ENCODE peak calls at places on chromosome 13, in five cellular contexts. A, H, P, F and Z are unnamed samples. For H3K9me3, the result is how much of the 10 kb centered on the place peaks cover.

GRCh38 chr13:33312150-33312908 is 26.8 kb upstream of the STARD13 start:
- DNase-seq in A (no peak), H (no peak), P (no peak), F (no peak), Z (no peak)

GRCh38 chr13:27665333-27665732 is 43.6 kb downstream of the POLR1D start:
- DNase-seq in A (no peak), H (no peak), P (no peak), F (no peak), Z (no peak)

GRCh38 chr13:98353750-98354149 is 176.7 kb upstream of the RNF113B start:
- DNase-seq in A (no peak), H (no peak), P (no peak), F (no peak), Z (no peak)

GRCh38 chr13:113919761-113920160 is 54.1 kb downstream of the C13orf46 start:
- DNase-seq in A (peak), H (no peak), P (no peak), F (no peak), Z (no peak)

GRCh38 chr13:108508263-108508662 is 121.1 kb upstream of the MYO16 start:
- DNase-seq in A (no peak), H (peak), P (no peak), F (no peak), Z (no peak)

GRCh38 chr13:97068146-97068545 is 73.9 kb upstream of the OXGR1 start:
- DNase-seq in A (no peak), H (no peak), P (no peak), F (no peak), Z (no peak)

GRCh38 chr13:109782066-109782822 is 4.1 kb downstream of the IRS2 start:
- DNase-seq in A (no peak), H (no peak), P (no peak), F (peak), Z (no peak)

GRCh38 chr13:63156816-63157215 is 1741.2 kb upstream of the PCDH20 start:
- DNase-seq in A (no peak), H (no peak), P (no peak), F (no peak), Z (no peak)

GRCh38 chr13:113904411-113904810 is 40.5 kb upstream of the GAS6 start:
- DNase-seq in A (peak), H (peak), P (peak), F (no peak), Z (no peak)

GRCh38 chr13:90416519-90416918 is 931.0 kb upstream of the MIR17HG start:
- DNase-seq in A (no peak), H (no peak), P (no peak), F (no peak), Z (no peak)

GRCh38 chr13:40031031-40031430 is 375.6 kb downstream of the COG6 start:
- DNase-seq in A (no peak), H (no peak), P (no peak), F (no peak), Z (no peak)

GRCh38 chr13:41334810-41335209 is 23.7 kb downstream of the NAA16 start:
- DNase-seq in A (no peak), H (no peak), P (no peak), F (no peak), Z (no peak)

GRCh38 chr13:29756506-29756905 is 93.9 kb downstream of the UBL3 start:
- DNase-seq in A (no peak), H (no peak), P (no peak), F (no peak), Z (no peak)

GRCh38 chr13:75149781-75150180 is 332.2 kb downstream of the TBC1D4 start:
- DNase-seq in A (no peak), H (no peak), P (no peak), F (no peak), Z (no peak)

GRCh38 chr13:113787694-113788093 is 28.7 kb downstream of the TMEM255B start:
- DNase-seq in A (no peak), H (no peak), P (no peak), F (no peak), Z (no peak)

GRCh38 chr13:100573121-100573520 is 15.5 kb downstream of the GGACT start:
- DNase-seq in A (peak), H (peak), P (peak), F (no peak), Z (peak)

GRCh38 chr13:114023716-114024602 is 50.1 kb upstream of the C13orf46 start:
- DNase-seq in A (no peak), H (no peak), P (no peak), F (no peak), Z (no peak)

GRCh38 chr13:77810430-77810829 is 108.2 kb downstream of the EDNRB start:
- DNase-seq in A (no peak), H (peak), P (no peak), F (no peak), Z (no peak)

GRCh38 chr13:93298741-93299140 is 72.1 kb downstream of the GPC6 start:
- DNase-seq in A (no peak), H (no peak), P (no peak), F (no peak), Z (no peak)

GRCh38 chr13:65943024-65943423 is 1287.1 kb downstream of the PCDH9 start:
- DNase-seq in A (no peak), H (no peak), P (no peak), F (no peak), Z (no peak)

GRCh38 chr13:100176781-100177389 is 88.0 kb downstream of the PCCA start:
- DNase-seq in A (no peak), H (no peak), P (no peak), F (no peak), Z (no peak)

GRCh38 chr13:83563499-83563898 is 318.8 kb downstream of the SLITRK1 start:
- DNase-seq in A (no peak), H (no peak), P (no peak), F (no peak), Z (no peak)

GRCh38 chr13:27381601-27382000 is 42.8 kb upstream of the GTF3A start:
- DNase-seq in A (no peak), H (no peak), P (no peak), F (no peak), Z (no peak)

GRCh38 chr13:30119476-30119875 is 187.9 kb downstream of the KATNAL1 start:
- DNase-seq in A (no peak), H (no peak), P (peak), F (no peak), Z (no peak)

GRCh38 chr13:73835138-73835721 is 299.0 kb downstream of the KLF12 start:
- DNase-seq in A (no peak), H (peak), P (no peak), F (no peak), Z (no peak)

GRCh38 chr13:103497404-103497803 is 431.2 kb upstream of the SLC10A2 start:
- DNase-seq in A (no peak), H (no peak), P (no peak), F (no peak), Z (no peak)

GRCh38 chr13:93767231-93767916 is 540.8 kb downstream of the GPC6 start:
- DNase-seq in A (no peak), H (no peak), P (no peak), F (no peak), Z (no peak)

GRCh38 chr13:20475927-20476691 is 49.5 kb downstream of the CRYL1 start:
- DNase-seq in A (peak), H (no peak), P (peak), F (no peak), Z (peak)

GRCh38 chr13:59890064-59890463 is 273.7 kb downstream of the DIAPH3 start:
- DNase-seq in A (no peak), H (no peak), P (no peak), F (no peak), Z (no peak)

GRCh38 chr13:113602291-113602970 is 17.9 kb downstream of the TFDP1 start:
- DNase-seq in A (no peak), H (no peak), P (no peak), F (no peak), Z (no peak)

GRCh38 chr13:40613192-40613818 is 53.1 kb downstream of the FOXO1 start:
- DNase-seq in A (peak), H (no peak), P (peak), F (no peak), Z (peak)

GRCh38 chr13:50645092-50645491 is 198.4 kb downstream of the DLEU7 start:
- DNase-seq in A (no peak), H (no peak), P (no peak), F (no peak), Z (no peak)

GRCh38 chr13:50829226-50829625 is 14.3 kb downstream of the DLEU7 start:
- DNase-seq in A (no peak), H (no peak), P (no peak), F (no peak), Z (no peak)

GRCh38 chr13:40102854-40103253 is 447.4 kb downstream of the COG6 start:
- DNase-seq in A (no peak), H (peak), P (no peak), F (peak), Z (no peak)

GRCh38 chr13:76481738-76482137 is 404.5 kb downstream of the KCTD12 start:
- DNase-seq in A (no peak), H (no peak), P (no peak), F (no peak), Z (no peak)

GRCh38 chr13:27082325-27082724 is 89.3 kb downstream of the USP12 start:
- DNase-seq in A (no peak), H (no peak), P (no peak), F (no peak), Z (no peak)

GRCh38 chr13:103031332-103031873 is 34.8 kb downstream of the SLC10A2 start:
- DNase-seq in A (no peak), H (no peak), P (no peak), F (no peak), Z (no peak)

GRCh38 chr13:52695856-52696255 is 43.2 kb downstream of the SUGT1 start:
- DNase-seq in A (no peak), H (no peak), P (no peak), F (no peak), Z (no peak)

GRCh38 chr13:23979361-23980159 is 82.3 kb upstream of the C1QTNF9B start:
- DNase-seq in A (peak), H (peak), P (peak), F (peak), Z (no peak)

GRCh38 chr13:98447881-98448641 is 128.8 kb downstream of the STK24 start:
- DNase-seq in A (no peak), H (peak), P (no peak), F (no peak), Z (no peak)

DNA sequence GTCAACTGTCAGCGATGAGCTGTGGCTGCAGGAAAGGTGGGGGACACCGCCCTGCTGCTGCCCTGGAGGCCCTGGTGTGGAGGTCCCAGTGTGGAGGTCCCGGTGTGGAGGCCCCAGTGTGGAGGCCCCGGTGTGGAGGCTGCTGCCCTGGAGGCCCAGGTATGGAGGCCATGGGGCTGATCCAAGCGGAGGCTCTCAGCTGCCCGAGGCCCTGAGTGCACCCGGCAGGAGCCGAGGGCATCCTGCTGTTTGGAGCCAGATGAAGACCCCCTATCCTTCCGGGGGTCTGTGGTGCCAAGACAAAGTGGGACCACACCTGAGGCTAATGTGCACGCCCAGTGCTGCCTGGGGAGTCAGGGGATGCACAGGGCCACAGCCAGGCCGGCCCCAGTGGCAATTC is 210.4 kb upstream of the SOX1 start:
- DNase-seq in A (no peak), H (no peak), P (no peak), F (no peak), Z (no peak)
- H3K9me3 ChIP-seq in A (under half), H (under half), P (under half), F (under half), Z (under half)

GRCh38 chr13:31314961-31315360 is 115.2 kb downstream of the B3GLCT start:
- DNase-seq in A (no peak), H (no peak), P (no peak), F (no peak), Z (no peak)

GRCh38 chr13:31310781-31311180 is 111.0 kb downstream of the B3GLCT start:
- DNase-seq in A (no peak), H (no peak), P (no peak), F (no peak), Z (no peak)

GRCh38 chr13:31310356-31310755 is 110.6 kb downstream of the B3GLCT start:
- DNase-seq in A (no peak), H (no peak), P (no peak), F (no peak), Z (no peak)
- H3K9me3 ChIP-seq in A (under half), H (under half), P (under half), F (under half), Z (under half)

DNA sequence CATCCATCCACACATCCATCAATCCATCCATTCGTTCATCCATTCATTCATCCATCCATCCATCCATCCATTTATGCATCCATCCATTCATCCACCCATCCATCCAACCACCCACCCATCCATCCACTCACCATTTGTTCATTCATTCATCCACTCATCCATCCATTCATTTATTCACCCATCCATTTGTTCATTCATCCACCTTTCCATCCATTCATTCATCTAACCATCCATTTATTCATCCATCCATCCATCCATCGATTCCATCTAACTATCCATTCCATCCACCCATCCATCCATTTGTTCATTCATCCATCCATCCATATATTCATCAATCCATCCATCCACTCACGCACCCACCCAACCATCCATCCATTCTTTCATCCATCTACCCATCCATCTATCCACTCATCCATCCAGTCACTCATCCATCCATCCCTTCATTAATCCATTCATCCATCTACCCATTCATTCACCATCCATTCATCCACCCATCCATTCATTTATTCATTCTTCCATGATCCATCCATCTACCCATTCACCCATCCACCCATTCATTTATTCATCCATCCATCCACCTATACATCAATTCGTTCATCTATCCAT is 225.0 kb downstream of the TUBA3C start:
- DNase-seq in A (no peak), H (no peak), P (no peak), F (no peak), Z (no peak)
- H3K9me3 ChIP-seq in A (under half), H (under half), P (under half), F (under half), Z (under half)

DNA sequence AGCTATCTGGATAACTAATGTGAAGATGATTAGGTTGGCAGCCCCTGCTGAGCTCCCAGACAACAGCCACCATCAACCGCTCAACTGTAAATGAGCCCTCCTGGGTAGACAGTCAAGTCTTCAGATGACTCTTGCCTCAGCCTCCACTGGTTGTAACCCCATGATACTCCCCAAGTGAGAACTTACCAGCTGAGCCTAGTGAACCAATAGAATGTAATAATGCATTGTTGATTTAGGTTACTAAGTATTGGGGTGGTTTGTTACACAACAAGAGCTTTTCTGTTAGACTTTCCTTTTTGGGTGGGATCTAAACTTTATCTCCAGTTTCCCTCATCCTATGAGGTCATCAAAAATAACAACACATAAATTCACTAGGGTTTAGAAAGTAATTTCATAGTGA is 69.4 kb downstream of the CYSLTR2 start:
- DNase-seq in A (no peak), H (no peak), P (no peak), F (no peak), Z (no peak)
- H3K9me3 ChIP-seq in A (under half), H (under half), P (under half), F (under half), Z (under half)

GRCh38 chr13:19157461-19157860 is 24.2 kb downstream of the TUBA3C start:
- DNase-seq in A (no peak), H (no peak), P (no peak), F (no peak), Z (no peak)

GRCh38 chr13:19159761-19160420 is 21.7 kb downstream of the TUBA3C start:
- DNase-seq in A (no peak), H (no peak), P (no peak), F (no peak), Z (no peak)

GRCh38 chr13:19159181-19159580 is 22.4 kb downstream of the TUBA3C start:
- DNase-seq in A (no peak), H (no peak), P (no peak), F (no peak), Z (no peak)

GRCh38 chr13:19158006-19158405 is 23.6 kb downstream of the TUBA3C start:
- DNase-seq in A (no peak), H (no peak), P (no peak), F (no peak), Z (no peak)

GRCh38 chr13:19158526-19158925 is 23.1 kb downstream of the TUBA3C start:
- DNase-seq in A (no peak), H (no peak), P (no peak), F (no peak), Z (no peak)
- H3K9me3 ChIP-seq in A (under half), H (under half), P (under half), F (under half), Z (under half)

GRCh38 chr13:38135590-38135989 is 214.1 kb upstream of the UFM1 start:
- DNase-seq in A (no peak), H (no peak), P (no peak), F (no peak), Z (no peak)
- H3K9me3 ChIP-seq in A (under half), H (under half), P (under half), F (under half), Z (under half)

DNA sequence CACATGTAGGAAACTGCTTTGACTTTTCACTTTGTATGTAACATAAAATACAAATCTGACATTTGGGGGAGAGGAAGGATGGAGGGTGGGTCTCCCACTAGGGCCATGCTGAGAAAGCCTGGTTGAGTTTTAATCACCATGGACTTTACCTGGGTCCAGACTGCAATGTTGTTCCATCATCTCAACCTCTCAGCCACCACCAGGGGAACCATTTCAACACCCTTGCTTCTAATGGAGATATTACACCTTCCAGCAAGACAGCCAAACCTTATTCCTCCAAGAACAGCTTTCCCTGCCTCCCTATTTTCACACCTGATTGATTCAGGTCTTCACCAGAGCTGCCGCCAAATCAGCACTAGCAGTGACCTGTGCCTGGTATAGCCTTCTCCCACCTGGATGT is 56.0 kb downstream of the ZAR1L start:
- DNase-seq in A (no peak), H (no peak), P (no peak), F (no peak), Z (no peak)
- H3K9me3 ChIP-seq in A (under half), H (under half), P (under half), F (under half), Z (under half)

DNA sequence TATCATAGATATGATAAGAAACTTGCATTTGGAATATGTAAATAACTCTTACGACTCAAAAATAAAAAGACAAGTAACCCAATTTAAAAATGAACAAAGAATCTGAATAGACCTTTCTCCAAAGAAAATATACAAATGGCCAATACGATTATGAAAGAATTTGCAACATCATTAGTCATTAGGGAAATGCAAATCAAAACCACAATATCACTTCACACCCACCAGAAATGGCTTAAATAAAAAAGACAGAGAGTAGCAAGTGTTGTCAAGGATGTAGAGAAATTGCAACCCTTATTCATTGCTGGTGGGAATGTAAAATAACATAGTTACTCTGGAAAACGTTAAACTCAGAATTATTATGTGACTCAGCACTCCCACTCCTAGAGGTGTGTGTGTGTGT is 226.6 kb upstream of the MAB21L1 start:
- DNase-seq in A (no peak), H (no peak), P (no peak), F (no peak), Z (no peak)
- H3K9me3 ChIP-seq in A (under half), H (under half), P (under half), F (under half), Z (under half)

GRCh38 chr13:82522872-82523271 is 1359.4 kb downstream of the SLITRK1 start:
- DNase-seq in A (no peak), H (no peak), P (no peak), F (no peak), Z (no peak)
- H3K9me3 ChIP-seq in A (under half), H (under half), P (under half), F (under half), Z (under half)

DNA sequence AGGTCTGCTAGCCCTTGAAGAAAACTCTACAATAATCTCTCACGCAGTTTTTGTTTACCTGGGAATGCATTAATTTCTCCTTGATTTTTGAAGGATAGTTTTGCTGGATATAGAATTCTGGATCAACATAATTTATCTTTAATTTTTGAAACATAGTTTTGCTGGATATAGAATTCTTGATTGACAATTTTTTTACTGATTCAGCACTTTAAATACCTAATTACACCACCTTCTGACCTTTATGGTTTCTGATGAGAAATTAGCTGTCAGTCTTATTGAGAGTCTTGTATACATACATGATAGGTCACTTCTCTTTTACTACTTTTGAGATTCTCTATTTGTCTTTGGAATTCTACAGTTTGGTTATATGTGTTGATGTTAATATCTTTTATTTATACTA is 741.6 kb downstream of the FGF9 start:
- DNase-seq in A (no peak), H (no peak), P (no peak), F (no peak), Z (no peak)
- H3K9me3 ChIP-seq in A (under half), H (under half), P (under half), F (under half), Z (under half)